ENCODE peak calls at places on chromosome 13, in nine cellular contexts. One of them, this sample, is unnamed.

GRCh38 chr13:91017031-91017668 is 330.3 kb upstream of the MIR17HG start:
- DNase-seq in natural killer cell: no peak
- DNase-seq in CD4-positive, alpha-beta T cell: no peak
- DNase-seq in AG09319: no peak
- DNase-seq in GM12864: no peak
- DNase-seq in activated CD8-positive, alpha-beta T cell treated with anti-CD3 and anti-CD28 coated beads for 36 hours: peak
- DNase-seq in thoracic aorta: no peak
- DNase-seq in heart left ventricle: no peak
- DNase-seq in Peyer's patch: peak
- DNase-seq in this sample: peak

GRCh38 chr13:44389003-44389666 is 15.5 kb downstream of the SERP2 start:
- DNase-seq in natural killer cell: no peak
- DNase-seq in activated CD8-positive, alpha-beta T cell treated with anti-CD3 and anti-CD28 coated beads for 36 hours: no peak
- DNase-seq in AG09319: no peak
- DNase-seq in CD4-positive, alpha-beta T cell: no peak
- DNase-seq in heart left ventricle: no peak
- DNase-seq in Peyer's patch: no peak
- DNase-seq in GM12864: no peak
- DNase-seq in thoracic aorta: no peak
- DNase-seq in this sample: no peak

GRCh38 chr13:109667754-109668360 is 118.5 kb downstream of the IRS2 start:
- DNase-seq in GM12864: no peak
- DNase-seq in activated CD8-positive, alpha-beta T cell treated with anti-CD3 and anti-CD28 coated beads for 36 hours: no peak
- DNase-seq in CD4-positive, alpha-beta T cell: no peak
- DNase-seq in thoracic aorta: no peak
- DNase-seq in heart left ventricle: no peak
- DNase-seq in natural killer cell: no peak
- DNase-seq in Peyer's patch: no peak
- DNase-seq in AG09319: no peak
- DNase-seq in this sample: no peak

GRCh38 chr13:46571189-46571901 is 18.4 kb downstream of the LRCH1 start:
- DNase-seq in thoracic aorta: no peak
- DNase-seq in CD4-positive, alpha-beta T cell: no peak
- DNase-seq in GM12864: no peak
- DNase-seq in heart left ventricle: no peak
- DNase-seq in natural killer cell: no peak
- DNase-seq in Peyer's patch: no peak
- DNase-seq in AG09319: no peak
- DNase-seq in activated CD8-positive, alpha-beta T cell treated with anti-CD3 and anti-CD28 coated beads for 36 hours: no peak
- DNase-seq in this sample: no peak

GRCh38 chr13:110073982-110074381 is 233.0 kb downstream of the COL4A1 start:
- DNase-seq in Peyer's patch: no peak
- DNase-seq in natural killer cell: no peak
- DNase-seq in thoracic aorta: no peak
- DNase-seq in heart left ventricle: no peak
- DNase-seq in activated CD8-positive, alpha-beta T cell treated with anti-CD3 and anti-CD28 coated beads for 36 hours: no peak
- DNase-seq in AG09319: no peak
- DNase-seq in GM12864: no peak
- DNase-seq in CD4-positive, alpha-beta T cell: no peak
- DNase-seq in this sample: no peak

GRCh38 chr13:75443356-75443958 is 38.5 kb downstream of the TBC1D4 start:
- DNase-seq in CD4-positive, alpha-beta T cell: no peak
- DNase-seq in thoracic aorta: no peak
- DNase-seq in heart left ventricle: no peak
- DNase-seq in AG09319: no peak
- DNase-seq in GM12864: no peak
- DNase-seq in activated CD8-positive, alpha-beta T cell treated with anti-CD3 and anti-CD28 coated beads for 36 hours: no peak
- DNase-seq in Peyer's patch: no peak
- DNase-seq in natural killer cell: no peak
- DNase-seq in this sample: no peak

GRCh38 chr13:91909617-91910016 is 511.2 kb downstream of the GPC5 start:
- DNase-seq in thoracic aorta: no peak
- DNase-seq in Peyer's patch: no peak
- DNase-seq in natural killer cell: no peak
- DNase-seq in GM12864: no peak
- DNase-seq in CD4-positive, alpha-beta T cell: no peak
- DNase-seq in activated CD8-positive, alpha-beta T cell treated with anti-CD3 and anti-CD28 coated beads for 36 hours: no peak
- DNase-seq in AG09319: no peak
- DNase-seq in heart left ventricle: no peak
- DNase-seq in this sample: no peak

GRCh38 chr13:43544011-43544410 is 242.8 kb downstream of the ENOX1 start:
- DNase-seq in activated CD8-positive, alpha-beta T cell treated with anti-CD3 and anti-CD28 coated beads for 36 hours: no peak
- DNase-seq in Peyer's patch: no peak
- DNase-seq in GM12864: no peak
- DNase-seq in heart left ventricle: no peak
- DNase-seq in CD4-positive, alpha-beta T cell: no peak
- DNase-seq in AG09319: no peak
- DNase-seq in thoracic aorta: no peak
- DNase-seq in natural killer cell: no peak
- DNase-seq in this sample: no peak

DNA sequence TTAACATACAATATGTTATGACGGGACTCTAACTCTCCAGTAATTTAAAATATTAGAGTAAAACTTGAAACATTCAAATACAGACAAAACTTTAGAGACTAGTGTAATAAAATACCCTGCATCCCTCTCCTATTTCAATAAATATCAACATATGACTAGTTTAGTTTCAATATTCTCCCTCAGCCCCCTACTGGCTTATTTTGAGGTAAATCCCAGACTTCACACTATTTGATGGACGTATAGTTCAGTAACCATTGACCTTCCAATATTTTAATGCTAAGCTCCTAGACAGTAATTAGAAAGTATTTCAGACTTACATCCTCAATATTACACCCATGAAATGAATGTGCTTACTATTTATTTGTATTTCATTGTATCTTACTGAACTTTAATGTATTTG is 180.7 kb upstream of the STARD13 start:
- DNase-seq in Peyer's patch: no peak
- DNase-seq in activated CD8-positive, alpha-beta T cell treated with anti-CD3 and anti-CD28 coated beads for 36 hours: no peak
- DNase-seq in thoracic aorta: no peak
- DNase-seq in AG09319: no peak
- DNase-seq in natural killer cell: no peak
- DNase-seq in CD4-positive, alpha-beta T cell: no peak
- DNase-seq in GM12864: no peak
- DNase-seq in heart left ventricle: no peak
- DNase-seq in this sample: no peak
- TF ChIP-seq CTCF in Peyer's patch: no peak
- TF ChIP-seq CTCF in activated CD8-positive, alpha-beta T cell treated with anti-CD3 and anti-CD28 coated beads for 36 hours: no peak
- TF ChIP-seq CTCF in thoracic aorta: no peak
- TF ChIP-seq CTCF in AG09319: peak
- TF ChIP-seq CTCF in natural killer cell: no peak
- TF ChIP-seq CTCF in CD4-positive, alpha-beta T cell: no peak
- TF ChIP-seq CTCF in GM12864: no peak
- TF ChIP-seq CTCF in heart left ventricle: no peak
- TF ChIP-seq CTCF in this sample: peak

DNA sequence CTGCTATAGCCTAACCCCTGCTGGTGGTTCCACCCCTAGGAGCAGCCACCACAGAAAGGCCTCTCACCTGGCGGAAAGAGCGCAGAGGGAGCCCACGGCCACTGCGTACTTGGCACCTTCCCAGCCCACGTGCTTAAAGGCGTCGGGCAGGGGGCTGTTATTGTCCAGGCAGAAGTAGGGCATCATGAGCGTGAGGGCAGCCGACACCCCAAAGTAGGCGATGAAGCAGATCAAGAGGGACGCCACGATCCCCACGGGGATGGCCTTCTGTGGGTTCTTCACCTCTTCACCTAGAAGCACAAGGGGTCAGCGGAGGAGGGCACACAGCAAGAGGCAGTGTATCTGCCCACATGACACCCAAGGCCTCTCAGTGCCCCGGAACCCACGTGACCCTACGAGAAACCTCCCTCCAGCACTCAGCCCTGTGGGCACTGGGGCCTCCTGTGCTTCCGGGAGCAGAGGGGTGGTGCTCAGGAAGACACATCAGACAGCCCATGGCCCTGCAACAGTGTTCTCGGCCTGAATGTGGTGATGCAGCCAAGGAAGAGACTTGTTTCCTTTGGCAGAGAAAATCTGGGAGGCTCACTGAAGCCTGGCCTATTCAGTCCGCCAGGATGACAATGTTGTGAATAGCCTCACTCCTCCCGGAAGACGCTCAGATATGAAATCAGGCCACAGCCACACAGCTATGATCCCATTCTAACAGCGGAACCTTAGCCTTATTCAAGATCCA is 72.1 kb downstream of the SLC7A1 start:
- DNase-seq in AG09319: no peak
- DNase-seq in thoracic aorta: no peak
- DNase-seq in CD4-positive, alpha-beta T cell: no peak
- DNase-seq in heart left ventricle: peak
- DNase-seq in activated CD8-positive, alpha-beta T cell treated with anti-CD3 and anti-CD28 coated beads for 36 hours: no peak
- DNase-seq in GM12864: no peak
- DNase-seq in Peyer's patch: no peak
- DNase-seq in natural killer cell: no peak
- DNase-seq in this sample: no peak
- TF ChIP-seq CTCF in AG09319: no peak
- TF ChIP-seq CTCF in thoracic aorta: no peak
- TF ChIP-seq CTCF in CD4-positive, alpha-beta T cell: no peak
- TF ChIP-seq CTCF in heart left ventricle: no peak
- TF ChIP-seq CTCF in activated CD8-positive, alpha-beta T cell treated with anti-CD3 and anti-CD28 coated beads for 36 hours: no peak
- TF ChIP-seq CTCF in GM12864: no peak
- TF ChIP-seq CTCF in Peyer's patch: no peak
- TF ChIP-seq CTCF in natural killer cell: no peak
- TF ChIP-seq CTCF in this sample: no peak

GRCh38 chr13:112929778-112930055 is 39.3 kb upstream of the MCF2L start:
- DNase-seq in Peyer's patch: no peak
- DNase-seq in thoracic aorta: no peak
- DNase-seq in GM12864: no peak
- DNase-seq in AG09319: no peak
- DNase-seq in activated CD8-positive, alpha-beta T cell treated with anti-CD3 and anti-CD28 coated beads for 36 hours: no peak
- DNase-seq in CD4-positive, alpha-beta T cell: no peak
- DNase-seq in heart left ventricle: no peak
- DNase-seq in natural killer cell: no peak
- DNase-seq in this sample: no peak

GRCh38 chr13:112932971-112933370 is 36.0 kb upstream of the MCF2L start:
- DNase-seq in CD4-positive, alpha-beta T cell: no peak
- DNase-seq in GM12864: no peak
- DNase-seq in thoracic aorta: no peak
- DNase-seq in AG09319: no peak
- DNase-seq in activated CD8-positive, alpha-beta T cell treated with anti-CD3 and anti-CD28 coated beads for 36 hours: no peak
- DNase-seq in heart left ventricle: no peak
- DNase-seq in natural killer cell: no peak
- DNase-seq in Peyer's patch: no peak
- DNase-seq in this sample: no peak

GRCh38 chr13:112930192-112930591 is 38.8 kb upstream of the MCF2L start:
- DNase-seq in natural killer cell: no peak
- DNase-seq in AG09319: no peak
- DNase-seq in CD4-positive, alpha-beta T cell: no peak
- DNase-seq in heart left ventricle: no peak
- DNase-seq in GM12864: no peak
- DNase-seq in thoracic aorta: no peak
- DNase-seq in activated CD8-positive, alpha-beta T cell treated with anti-CD3 and anti-CD28 coated beads for 36 hours: no peak
- DNase-seq in Peyer's patch: no peak
- DNase-seq in this sample: no peak

GRCh38 chr13:112928958-112929777 is 39.8 kb upstream of the MCF2L start:
- DNase-seq in CD4-positive, alpha-beta T cell: no peak
- DNase-seq in thoracic aorta: no peak
- DNase-seq in GM12864: no peak
- DNase-seq in heart left ventricle: peak
- DNase-seq in AG09319: no peak
- DNase-seq in Peyer's patch: peak
- DNase-seq in natural killer cell: no peak
- DNase-seq in activated CD8-positive, alpha-beta T cell treated with anti-CD3 and anti-CD28 coated beads for 36 hours: no peak
- DNase-seq in this sample: no peak

DNA sequence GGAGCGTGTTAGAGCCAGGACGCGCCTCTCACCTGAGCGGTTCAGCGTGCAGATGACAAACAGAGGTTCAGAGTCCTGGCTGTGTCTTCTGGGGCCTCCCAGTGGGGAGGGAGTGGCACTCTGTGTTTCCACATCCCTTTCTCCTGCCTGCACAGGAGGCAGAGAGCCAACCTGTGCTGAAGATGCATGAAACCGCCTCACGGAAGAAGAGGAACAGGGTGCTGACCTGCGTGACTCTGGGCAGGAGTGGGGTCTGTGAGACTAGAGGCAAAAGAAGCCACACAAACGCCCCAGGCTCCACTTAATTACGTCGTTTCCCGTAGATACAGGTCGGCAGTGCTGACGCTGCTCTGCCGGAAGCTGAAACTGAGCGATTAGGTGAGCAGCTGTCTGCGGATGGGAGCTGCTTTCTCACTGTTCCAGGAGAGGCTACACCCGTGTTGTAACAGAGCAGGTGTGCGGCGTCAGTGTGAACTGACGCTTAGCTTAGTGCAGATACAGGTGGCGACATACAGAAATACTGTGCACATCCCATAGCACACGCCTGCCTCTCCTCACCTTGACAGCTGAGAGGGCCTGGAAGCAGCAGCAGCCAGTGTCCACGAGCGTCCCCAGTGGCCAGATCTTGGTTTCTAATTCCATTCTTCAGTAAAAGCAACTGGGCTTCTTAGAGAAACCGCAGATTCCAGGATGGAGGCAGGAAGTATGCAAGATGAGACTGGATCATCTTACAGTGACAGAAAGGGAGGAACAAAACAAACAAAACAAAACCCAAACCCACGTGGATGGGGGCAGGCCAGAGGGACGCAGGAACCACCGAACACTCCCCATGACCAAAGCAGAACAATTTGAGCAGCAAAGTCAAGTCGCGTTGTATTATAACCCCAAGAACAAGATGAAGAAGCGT is 37.7 kb upstream of the MCF2L start:
- DNase-seq in Peyer's patch: peak
- DNase-seq in CD4-positive, alpha-beta T cell: no peak
- DNase-seq in AG09319: peak
- DNase-seq in GM12864: no peak
- DNase-seq in natural killer cell: no peak
- DNase-seq in heart left ventricle: no peak
- DNase-seq in thoracic aorta: no peak
- DNase-seq in activated CD8-positive, alpha-beta T cell treated with anti-CD3 and anti-CD28 coated beads for 36 hours: no peak
- DNase-seq in this sample: peak
- TF ChIP-seq CTCF in Peyer's patch: no peak
- TF ChIP-seq CTCF in CD4-positive, alpha-beta T cell: no peak
- TF ChIP-seq CTCF in AG09319: peak
- TF ChIP-seq CTCF in GM12864: peak
- TF ChIP-seq CTCF in natural killer cell: no peak
- TF ChIP-seq CTCF in heart left ventricle: peak
- TF ChIP-seq CTCF in thoracic aorta: peak
- TF ChIP-seq CTCF in activated CD8-positive, alpha-beta T cell treated with anti-CD3 and anti-CD28 coated beads for 36 hours: no peak
- TF ChIP-seq CTCF in this sample: peak

GRCh38 chr13:113186061-113186900 is 22.2 kb downstream of the PCID2 start:
- DNase-seq in activated CD8-positive, alpha-beta T cell treated with anti-CD3 and anti-CD28 coated beads for 36 hours: peak
- DNase-seq in CD4-positive, alpha-beta T cell: no peak
- DNase-seq in natural killer cell: peak
- DNase-seq in Peyer's patch: no peak
- DNase-seq in thoracic aorta: no peak
- DNase-seq in GM12864: no peak
- DNase-seq in AG09319: no peak
- DNase-seq in heart left ventricle: no peak
- DNase-seq in this sample: no peak

GRCh38 chr13:113183450-113184129 is 24.9 kb downstream of the PCID2 start:
- DNase-seq in CD4-positive, alpha-beta T cell: no peak
- DNase-seq in natural killer cell: no peak
- DNase-seq in heart left ventricle: no peak
- DNase-seq in GM12864: no peak
- DNase-seq in activated CD8-positive, alpha-beta T cell treated with anti-CD3 and anti-CD28 coated beads for 36 hours: no peak
- DNase-seq in AG09319: no peak
- DNase-seq in Peyer's patch: no peak
- DNase-seq in thoracic aorta: no peak
- DNase-seq in this sample: no peak

GRCh38 chr13:113184568-113185440 is 23.7 kb downstream of the PCID2 start:
- DNase-seq in heart left ventricle: no peak
- DNase-seq in GM12864: no peak
- DNase-seq in activated CD8-positive, alpha-beta T cell treated with anti-CD3 and anti-CD28 coated beads for 36 hours: no peak
- DNase-seq in AG09319: no peak
- DNase-seq in Peyer's patch: no peak
- DNase-seq in thoracic aorta: no peak
- DNase-seq in natural killer cell: peak
- DNase-seq in CD4-positive, alpha-beta T cell: peak
- DNase-seq in this sample: no peak

GRCh38 chr13:113187905-113188595 is 20.4 kb downstream of the PCID2 start:
- DNase-seq in natural killer cell: no peak
- DNase-seq in CD4-positive, alpha-beta T cell: no peak
- DNase-seq in GM12864: no peak
- DNase-seq in thoracic aorta: no peak
- DNase-seq in heart left ventricle: no peak
- DNase-seq in Peyer's patch: no peak
- DNase-seq in activated CD8-positive, alpha-beta T cell treated with anti-CD3 and anti-CD28 coated beads for 36 hours: no peak
- DNase-seq in AG09319: no peak
- DNase-seq in this sample: no peak

GRCh38 chr13:113187263-113187669 is 21.2 kb downstream of the PCID2 start:
- DNase-seq in activated CD8-positive, alpha-beta T cell treated with anti-CD3 and anti-CD28 coated beads for 36 hours: peak
- DNase-seq in heart left ventricle: peak
- DNase-seq in CD4-positive, alpha-beta T cell: peak
- DNase-seq in Peyer's patch: peak
- DNase-seq in thoracic aorta: peak
- DNase-seq in natural killer cell: no peak
- DNase-seq in GM12864: no peak
- DNase-seq in AG09319: peak
- DNase-seq in this sample: no peak
- TF ChIP-seq CTCF in activated CD8-positive, alpha-beta T cell treated with anti-CD3 and anti-CD28 coated beads for 36 hours: no peak
- TF ChIP-seq CTCF in heart left ventricle: peak
- TF ChIP-seq CTCF in CD4-positive, alpha-beta T cell: no peak
- TF ChIP-seq CTCF in Peyer's patch: no peak
- TF ChIP-seq CTCF in thoracic aorta: no peak
- TF ChIP-seq CTCF in natural killer cell: no peak
- TF ChIP-seq CTCF in GM12864: no peak
- TF ChIP-seq CTCF in AG09319: peak
- TF ChIP-seq CTCF in this sample: no peak